ENCODE peak calls at places on chromosomes 3 and 15, in ten cellular contexts. One of them, this sample, is unnamed. For H3K4me1, the result is how much of the 10 kb centered on the place peaks cover.

GRCh38 chr3:130700541-130700940 is 46.1 kb downstream of the PIK3R4 start:
- DNase-seq in A549: no peak
- DNase-seq in IMR-90: peak
- DNase-seq in lower lobe of right lung: no peak
- DNase-seq in mammary epithelial cell: peak
- DNase-seq in stomach: no peak
- DNase-seq in CD8-positive, alpha-beta memory T cell: no peak
- DNase-seq in upper lobe of right lung: no peak
- DNase-seq in fibroblast of lung: peak
- DNase-seq in effector memory CD4-positive, alpha-beta T cell: no peak
- DNase-seq in this sample: no peak

GRCh38 chr15:32818758-32819405 is 101.1 kb downstream of the GREM1 start:
- DNase-seq in mammary epithelial cell: no peak
- DNase-seq in stomach: no peak
- DNase-seq in lower lobe of right lung: no peak
- DNase-seq in effector memory CD4-positive, alpha-beta T cell: no peak
- DNase-seq in upper lobe of right lung: no peak
- DNase-seq in IMR-90: peak
- DNase-seq in CD8-positive, alpha-beta memory T cell: no peak
- DNase-seq in fibroblast of lung: peak
- DNase-seq in A549: no peak
- DNase-seq in this sample: no peak

GRCh38 chr3:905217-905616 is 187.6 kb upstream of the CNTN6 start:
- DNase-seq in CD8-positive, alpha-beta memory T cell: no peak
- DNase-seq in lower lobe of right lung: no peak
- DNase-seq in mammary epithelial cell: no peak
- DNase-seq in effector memory CD4-positive, alpha-beta T cell: no peak
- DNase-seq in stomach: no peak
- DNase-seq in upper lobe of right lung: no peak
- DNase-seq in fibroblast of lung: no peak
- DNase-seq in A549: no peak
- DNase-seq in IMR-90: no peak
- DNase-seq in this sample: no peak

GRCh38 chr15:41259546-41260189 is 28.6 kb downstream of the CHP1 start:
- DNase-seq in stomach: peak
- DNase-seq in effector memory CD4-positive, alpha-beta T cell: no peak
- DNase-seq in IMR-90: no peak
- DNase-seq in lower lobe of right lung: no peak
- DNase-seq in mammary epithelial cell: no peak
- DNase-seq in upper lobe of right lung: no peak
- DNase-seq in A549: peak
- DNase-seq in fibroblast of lung: no peak
- DNase-seq in CD8-positive, alpha-beta memory T cell: no peak
- DNase-seq in this sample: no peak

GRCh38 chr3:122443090-122443489 is 27.2 kb upstream of the WDR5B start:
- DNase-seq in fibroblast of lung: no peak
- DNase-seq in IMR-90: no peak
- DNase-seq in CD8-positive, alpha-beta memory T cell: no peak
- DNase-seq in mammary epithelial cell: no peak
- DNase-seq in lower lobe of right lung: no peak
- DNase-seq in upper lobe of right lung: no peak
- DNase-seq in stomach: no peak
- DNase-seq in effector memory CD4-positive, alpha-beta T cell: no peak
- DNase-seq in A549: no peak
- DNase-seq in this sample: no peak

GRCh38 chr3:146884291-146884690 is 279.1 kb upstream of the PLSCR5 start:
- DNase-seq in A549: no peak
- DNase-seq in mammary epithelial cell: no peak
- DNase-seq in effector memory CD4-positive, alpha-beta T cell: no peak
- DNase-seq in IMR-90: no peak
- DNase-seq in CD8-positive, alpha-beta memory T cell: no peak
- DNase-seq in lower lobe of right lung: no peak
- DNase-seq in upper lobe of right lung: no peak
- DNase-seq in stomach: no peak
- DNase-seq in fibroblast of lung: no peak
- DNase-seq in this sample: no peak

GRCh38 chr15:40244961-40245523 is 6.2 kb downstream of the PAK6 start:
- DNase-seq in IMR-90: no peak
- DNase-seq in CD8-positive, alpha-beta memory T cell: no peak
- DNase-seq in A549: no peak
- DNase-seq in mammary epithelial cell: peak
- DNase-seq in upper lobe of right lung: peak
- DNase-seq in stomach: peak
- DNase-seq in fibroblast of lung: no peak
- DNase-seq in lower lobe of right lung: no peak
- DNase-seq in effector memory CD4-positive, alpha-beta T cell: no peak
- DNase-seq in this sample: peak

GRCh38 chr15:25418202-25418601 is 20.6 kb downstream of the UBE3A start:
- DNase-seq in IMR-90: no peak
- DNase-seq in mammary epithelial cell: no peak
- DNase-seq in effector memory CD4-positive, alpha-beta T cell: no peak
- DNase-seq in lower lobe of right lung: no peak
- DNase-seq in A549: no peak
- DNase-seq in stomach: no peak
- DNase-seq in CD8-positive, alpha-beta memory T cell: no peak
- DNase-seq in fibroblast of lung: no peak
- DNase-seq in upper lobe of right lung: no peak
- DNase-seq in this sample: no peak

GRCh38 chr3:32472716-32473115 is 29.9 kb downstream of the CMTM6 start:
- DNase-seq in effector memory CD4-positive, alpha-beta T cell: no peak
- DNase-seq in fibroblast of lung: no peak
- DNase-seq in mammary epithelial cell: no peak
- DNase-seq in lower lobe of right lung: no peak
- DNase-seq in upper lobe of right lung: no peak
- DNase-seq in IMR-90: no peak
- DNase-seq in CD8-positive, alpha-beta memory T cell: no peak
- DNase-seq in A549: no peak
- DNase-seq in stomach: no peak
- DNase-seq in this sample: no peak

GRCh38 chr3:9064853-9065252 is 101.6 kb upstream of the RAD18 start:
- DNase-seq in effector memory CD4-positive, alpha-beta T cell: no peak
- DNase-seq in A549: no peak
- DNase-seq in lower lobe of right lung: no peak
- DNase-seq in IMR-90: no peak
- DNase-seq in CD8-positive, alpha-beta memory T cell: no peak
- DNase-seq in stomach: no peak
- DNase-seq in mammary epithelial cell: no peak
- DNase-seq in fibroblast of lung: no peak
- DNase-seq in upper lobe of right lung: no peak
- DNase-seq in this sample: no peak

GRCh38 chr15:101517504-101517903 is 28.0 kb upstream of the PCSK6 start:
- DNase-seq in A549: no peak
- DNase-seq in fibroblast of lung: no peak
- DNase-seq in mammary epithelial cell: no peak
- DNase-seq in lower lobe of right lung: no peak
- DNase-seq in effector memory CD4-positive, alpha-beta T cell: no peak
- DNase-seq in stomach: no peak
- DNase-seq in upper lobe of right lung: no peak
- DNase-seq in IMR-90: no peak
- DNase-seq in CD8-positive, alpha-beta memory T cell: no peak
- DNase-seq in this sample: no peak

GRCh38 chr3:124601189-124601588 is 129.1 kb upstream of the UMPS start:
- DNase-seq in CD8-positive, alpha-beta memory T cell: no peak
- DNase-seq in IMR-90: no peak
- DNase-seq in mammary epithelial cell: peak
- DNase-seq in stomach: no peak
- DNase-seq in A549: no peak
- DNase-seq in lower lobe of right lung: no peak
- DNase-seq in fibroblast of lung: peak
- DNase-seq in effector memory CD4-positive, alpha-beta T cell: no peak
- DNase-seq in upper lobe of right lung: no peak
- DNase-seq in this sample: no peak

GRCh38 chr3:124606180-124606579 is 124.1 kb upstream of the UMPS start:
- DNase-seq in upper lobe of right lung: no peak
- DNase-seq in mammary epithelial cell: no peak
- DNase-seq in effector memory CD4-positive, alpha-beta T cell: no peak
- DNase-seq in A549: no peak
- DNase-seq in lower lobe of right lung: no peak
- DNase-seq in IMR-90: no peak
- DNase-seq in CD8-positive, alpha-beta memory T cell: no peak
- DNase-seq in fibroblast of lung: no peak
- DNase-seq in stomach: no peak
- DNase-seq in this sample: no peak

GRCh38 chr3:124600765-124601164 is 129.5 kb upstream of the UMPS start:
- DNase-seq in fibroblast of lung: no peak
- DNase-seq in lower lobe of right lung: no peak
- DNase-seq in upper lobe of right lung: no peak
- DNase-seq in IMR-90: no peak
- DNase-seq in A549: no peak
- DNase-seq in CD8-positive, alpha-beta memory T cell: no peak
- DNase-seq in effector memory CD4-positive, alpha-beta T cell: no peak
- DNase-seq in mammary epithelial cell: no peak
- DNase-seq in stomach: no peak
- DNase-seq in this sample: no peak

GRCh38 chr3:124599779-124600693 is 130.2 kb upstream of the UMPS start:
- DNase-seq in fibroblast of lung: peak
- DNase-seq in stomach: no peak
- DNase-seq in mammary epithelial cell: peak
- DNase-seq in effector memory CD4-positive, alpha-beta T cell: no peak
- DNase-seq in CD8-positive, alpha-beta memory T cell: no peak
- DNase-seq in IMR-90: peak
- DNase-seq in upper lobe of right lung: no peak
- DNase-seq in A549: peak
- DNase-seq in lower lobe of right lung: no peak
- DNase-seq in this sample: no peak

GRCh38 chr3:124602986-124603627 is 127.1 kb upstream of the UMPS start:
- DNase-seq in upper lobe of right lung: no peak
- DNase-seq in lower lobe of right lung: no peak
- DNase-seq in mammary epithelial cell: no peak
- DNase-seq in effector memory CD4-positive, alpha-beta T cell: no peak
- DNase-seq in CD8-positive, alpha-beta memory T cell: no peak
- DNase-seq in stomach: no peak
- DNase-seq in IMR-90: no peak
- DNase-seq in A549: no peak
- DNase-seq in fibroblast of lung: no peak
- DNase-seq in this sample: no peak
- H3K27ac ChIP-seq in upper lobe of right lung: no peak
- H3K27ac ChIP-seq in lower lobe of right lung: no peak
- H3K27ac ChIP-seq in mammary epithelial cell: no peak
- H3K27ac ChIP-seq in effector memory CD4-positive, alpha-beta T cell: no peak
- H3K27ac ChIP-seq in CD8-positive, alpha-beta memory T cell: no peak
- H3K27ac ChIP-seq in stomach: peak
- H3K27ac ChIP-seq in IMR-90: no peak
- H3K27ac ChIP-seq in A549: no peak
- H3K27ac ChIP-seq in fibroblast of lung: no peak
- H3K27ac ChIP-seq in this sample: no peak

DNA sequence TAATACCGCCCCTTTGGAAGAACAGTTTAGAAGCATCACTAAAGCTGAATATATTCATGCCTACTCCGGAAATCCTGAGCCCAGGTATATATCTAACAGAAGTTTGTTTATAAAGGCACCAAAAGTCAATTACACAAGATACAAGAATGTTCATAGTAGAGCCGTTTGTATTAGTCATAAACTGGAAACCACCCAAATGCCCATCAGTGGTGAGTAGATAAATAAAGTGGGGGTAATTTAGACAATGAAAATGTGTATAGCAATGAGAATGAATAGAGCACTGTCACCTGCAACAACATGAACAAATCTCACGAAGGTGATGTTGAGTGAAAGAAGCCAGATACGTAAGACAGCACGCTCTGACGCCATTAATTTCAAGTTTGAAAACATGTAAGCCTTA is 68.3 kb upstream of the GLCE start:
- DNase-seq in stomach: no peak
- DNase-seq in A549: peak
- DNase-seq in mammary epithelial cell: peak
- DNase-seq in effector memory CD4-positive, alpha-beta T cell: no peak
- DNase-seq in fibroblast of lung: peak
- DNase-seq in CD8-positive, alpha-beta memory T cell: no peak
- DNase-seq in IMR-90: peak
- DNase-seq in lower lobe of right lung: no peak
- DNase-seq in upper lobe of right lung: no peak
- DNase-seq in this sample: no peak
- H3K4me1 ChIP-seq in stomach: under half
- H3K4me1 ChIP-seq in A549: half or more
- H3K4me1 ChIP-seq in mammary epithelial cell: under half
- H3K4me1 ChIP-seq in effector memory CD4-positive, alpha-beta T cell: under half
- H3K4me1 ChIP-seq in fibroblast of lung: under half
- H3K4me1 ChIP-seq in CD8-positive, alpha-beta memory T cell: under half
- H3K4me1 ChIP-seq in IMR-90: under half
- H3K4me1 ChIP-seq in lower lobe of right lung: under half
- H3K4me1 ChIP-seq in upper lobe of right lung: under half
- H3K4me1 ChIP-seq in this sample: under half

DNA sequence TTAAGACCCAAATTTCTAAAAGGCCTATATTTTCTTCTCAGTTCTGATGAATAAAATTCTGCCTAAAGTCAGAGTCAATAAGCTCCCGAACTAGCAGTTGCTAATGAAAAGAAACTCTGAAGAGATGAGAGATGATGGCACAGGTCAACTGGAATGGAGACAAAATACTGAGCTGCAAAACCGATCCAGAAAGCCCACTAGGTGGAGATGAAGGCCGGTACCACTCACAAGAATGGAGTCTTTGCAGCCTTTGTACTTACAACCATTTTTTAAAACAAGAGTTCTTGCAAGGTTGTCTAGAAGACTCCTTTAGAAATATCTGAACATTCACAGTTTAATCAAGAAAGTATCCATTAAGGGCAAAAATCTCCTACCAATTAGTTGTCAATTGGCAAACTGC is 119.9 kb upstream of the TJP1 start:
- DNase-seq in CD8-positive, alpha-beta memory T cell: no peak
- DNase-seq in IMR-90: no peak
- DNase-seq in stomach: no peak
- DNase-seq in upper lobe of right lung: no peak
- DNase-seq in A549: peak
- DNase-seq in lower lobe of right lung: no peak
- DNase-seq in mammary epithelial cell: no peak
- DNase-seq in effector memory CD4-positive, alpha-beta T cell: no peak
- DNase-seq in fibroblast of lung: no peak
- DNase-seq in this sample: peak
- H3K27ac ChIP-seq in CD8-positive, alpha-beta memory T cell: no peak
- H3K27ac ChIP-seq in IMR-90: no peak
- H3K27ac ChIP-seq in stomach: no peak
- H3K27ac ChIP-seq in upper lobe of right lung: no peak
- H3K27ac ChIP-seq in A549: no peak
- H3K27ac ChIP-seq in lower lobe of right lung: no peak
- H3K27ac ChIP-seq in mammary epithelial cell: no peak
- H3K27ac ChIP-seq in effector memory CD4-positive, alpha-beta T cell: no peak
- H3K27ac ChIP-seq in fibroblast of lung: no peak
- H3K27ac ChIP-seq in this sample: no peak

DNA sequence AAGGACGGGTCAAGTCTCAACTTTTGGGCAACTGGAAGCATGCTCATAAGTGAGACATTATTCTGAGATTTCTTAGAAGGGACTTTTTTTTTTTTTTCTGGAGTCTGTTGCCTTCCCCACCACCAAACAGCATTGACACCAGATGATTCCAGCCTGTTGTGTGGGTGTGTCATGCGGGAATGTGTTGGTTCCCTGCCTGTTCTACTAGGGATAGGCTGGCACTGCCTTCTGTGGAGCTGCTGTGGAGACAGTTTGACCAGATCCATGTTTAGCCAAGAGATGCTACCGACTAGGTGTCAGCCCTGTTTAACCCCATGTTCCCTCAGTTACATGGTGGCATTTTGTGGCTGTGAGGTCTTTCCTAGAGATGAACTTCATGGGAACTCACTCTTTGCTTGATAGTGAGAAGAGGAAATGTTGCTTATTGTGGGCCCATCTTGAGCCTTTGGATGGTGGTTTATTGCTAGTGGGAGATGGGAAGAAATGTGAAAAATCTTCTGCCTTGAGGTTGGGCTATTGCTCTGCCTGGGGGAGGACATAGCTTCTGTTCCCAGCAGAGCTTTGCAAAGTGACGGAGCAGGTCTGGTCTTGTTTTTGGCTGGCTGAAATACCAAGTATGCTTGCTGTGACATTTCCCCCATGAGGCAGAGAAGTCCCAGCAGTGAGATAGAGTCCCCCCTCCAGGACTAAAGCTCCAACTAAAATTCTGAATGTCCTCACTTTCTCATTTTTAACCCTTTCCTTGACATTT is 31.3 kb downstream of the TRAK1 start:
- DNase-seq in stomach: no peak
- DNase-seq in effector memory CD4-positive, alpha-beta T cell: no peak
- DNase-seq in fibroblast of lung: no peak
- DNase-seq in CD8-positive, alpha-beta memory T cell: no peak
- DNase-seq in lower lobe of right lung: no peak
- DNase-seq in A549: no peak
- DNase-seq in mammary epithelial cell: peak
- DNase-seq in IMR-90: no peak
- DNase-seq in upper lobe of right lung: no peak
- DNase-seq in this sample: no peak
- H3K4me1 ChIP-seq in stomach: half or more
- H3K4me1 ChIP-seq in effector memory CD4-positive, alpha-beta T cell: under half
- H3K4me1 ChIP-seq in fibroblast of lung: under half
- H3K4me1 ChIP-seq in CD8-positive, alpha-beta memory T cell: under half
- H3K4me1 ChIP-seq in lower lobe of right lung: half or more
- H3K4me1 ChIP-seq in A549: under half
- H3K4me1 ChIP-seq in mammary epithelial cell: half or more
- H3K4me1 ChIP-seq in IMR-90: under half
- H3K4me1 ChIP-seq in upper lobe of right lung: under half
- H3K4me1 ChIP-seq in this sample: under half

This sample was measured in testis.